ENCODE peak calls at places on chromosomes 1 and 21, in ten cellular contexts. One of them, this sample, is unnamed.

GRCh38 chr1:55310517-55310927 is 95.4 kb upstream of the USP24 start:
- DNase-seq in IMR-90: peak; percentile 100
- DNase-seq in heart left ventricle: no peak
- DNase-seq in ovary: no peak
- DNase-seq in sigmoid colon: no peak
- DNase-seq in HCT116: no peak
- DNase-seq in body of pancreas: no peak
- DNase-seq in K562: no peak
- DNase-seq in Peyer's patch: no peak
- DNase-seq in breast epithelium: no peak
- DNase-seq in this sample: no peak

GRCh38 chr1:185719021-185719420 is 15.2 kb upstream of the HMCN1 start:
- DNase-seq in IMR-90: peak; percentile 92
- DNase-seq in heart left ventricle: no peak
- DNase-seq in ovary: no peak
- DNase-seq in sigmoid colon: no peak
- DNase-seq in HCT116: peak; percentile 49
- DNase-seq in body of pancreas: peak; percentile 15
- DNase-seq in K562: no peak
- DNase-seq in Peyer's patch: no peak
- DNase-seq in breast epithelium: no peak
- DNase-seq in this sample: no peak

GRCh38 chr1:201748331-201748730 is 80.6 kb upstream of the IPO9 start:
- DNase-seq in IMR-90: peak; percentile 97
- DNase-seq in heart left ventricle: no peak
- DNase-seq in ovary: no peak
- DNase-seq in sigmoid colon: no peak
- DNase-seq in HCT116: no peak
- DNase-seq in body of pancreas: no peak
- DNase-seq in K562: no peak
- DNase-seq in Peyer's patch: no peak
- DNase-seq in breast epithelium: no peak
- DNase-seq in this sample: no peak

GRCh38 chr1:187415065-187415464 is 586.3 kb downstream of the PLA2G4A start:
- DNase-seq in IMR-90: peak; percentile 46
- DNase-seq in heart left ventricle: no peak
- DNase-seq in ovary: no peak
- DNase-seq in sigmoid colon: no peak
- DNase-seq in HCT116: no peak
- DNase-seq in body of pancreas: no peak
- DNase-seq in K562: no peak
- DNase-seq in Peyer's patch: no peak
- DNase-seq in breast epithelium: no peak
- DNase-seq in this sample: no peak

GRCh38 chr1:97820470-97821188 is 100.2 kb downstream of the DPYD start:
- DNase-seq in IMR-90: peak; percentile 58
- DNase-seq in heart left ventricle: no peak
- DNase-seq in ovary: no peak
- DNase-seq in sigmoid colon: no peak
- DNase-seq in HCT116: peak; percentile 29
- DNase-seq in body of pancreas: no peak
- DNase-seq in K562: no peak
- DNase-seq in Peyer's patch: no peak
- DNase-seq in breast epithelium: no peak
- DNase-seq in this sample: no peak

GRCh38 chr21:40019076-40019475 is 151.8 kb downstream of the PCP4 start:
- DNase-seq in IMR-90: no peak
- DNase-seq in heart left ventricle: no peak
- DNase-seq in ovary: no peak
- DNase-seq in sigmoid colon: no peak
- DNase-seq in HCT116: no peak
- DNase-seq in body of pancreas: no peak
- DNase-seq in K562: no peak
- DNase-seq in Peyer's patch: no peak
- DNase-seq in breast epithelium: no peak
- DNase-seq in this sample: no peak

GRCh38 chr1:95309031-95309459 is 75.0 kb downstream of the RWDD3 start:
- DNase-seq in IMR-90: peak; percentile 21
- DNase-seq in heart left ventricle: no peak
- DNase-seq in ovary: no peak
- DNase-seq in sigmoid colon: no peak
- DNase-seq in HCT116: peak; percentile 42
- DNase-seq in body of pancreas: no peak
- DNase-seq in K562: peak; percentile 44
- DNase-seq in Peyer's patch: no peak
- DNase-seq in breast epithelium: no peak
- DNase-seq in this sample: no peak

GRCh38 chr1:167455786-167456446 is 62.4 kb downstream of the CD247 start:
- DNase-seq in IMR-90: no peak
- DNase-seq in heart left ventricle: peak; percentile 40
- DNase-seq in ovary: no peak
- DNase-seq in sigmoid colon: peak; percentile 65
- DNase-seq in HCT116: no peak
- DNase-seq in body of pancreas: no peak
- DNase-seq in K562: no peak
- DNase-seq in Peyer's patch: no peak
- DNase-seq in breast epithelium: no peak
- DNase-seq in this sample: no peak

GRCh38 chr1:102498929-102499328 is 502.2 kb upstream of the OLFM3 start:
- DNase-seq in IMR-90: no peak
- DNase-seq in heart left ventricle: no peak
- DNase-seq in ovary: no peak
- DNase-seq in sigmoid colon: no peak
- DNase-seq in HCT116: no peak
- DNase-seq in body of pancreas: no peak
- DNase-seq in K562: no peak
- DNase-seq in Peyer's patch: no peak
- DNase-seq in breast epithelium: no peak
- DNase-seq in this sample: no peak

GRCh38 chr1:2861988-2862430 is 60.5 kb upstream of the TTC34 start:
- DNase-seq in IMR-90: no peak
- DNase-seq in heart left ventricle: no peak
- DNase-seq in ovary: no peak
- DNase-seq in sigmoid colon: no peak
- DNase-seq in HCT116: no peak
- DNase-seq in body of pancreas: no peak
- DNase-seq in K562: no peak
- DNase-seq in Peyer's patch: no peak
- DNase-seq in breast epithelium: no peak
- DNase-seq in this sample: peak; percentile 54

GRCh38 chr1:2862441-2863148 is 61.1 kb upstream of the TTC34 start:
- DNase-seq in IMR-90: no peak
- DNase-seq in heart left ventricle: no peak
- DNase-seq in ovary: no peak
- DNase-seq in sigmoid colon: no peak
- DNase-seq in HCT116: no peak
- DNase-seq in body of pancreas: no peak
- DNase-seq in K562: no peak
- DNase-seq in Peyer's patch: no peak
- DNase-seq in breast epithelium: no peak
- DNase-seq in this sample: peak; percentile 43

GRCh38 chr1:2860476-2861142 is 59.1 kb upstream of the TTC34 start:
- DNase-seq in IMR-90: no peak
- DNase-seq in heart left ventricle: no peak
- DNase-seq in ovary: no peak
- DNase-seq in sigmoid colon: no peak
- DNase-seq in HCT116: no peak
- DNase-seq in body of pancreas: no peak
- DNase-seq in K562: no peak
- DNase-seq in Peyer's patch: no peak
- DNase-seq in breast epithelium: no peak
- DNase-seq in this sample: peak; percentile 55

GRCh38 chr1:2859881-2860430 is 58.5 kb upstream of the TTC34 start:
- DNase-seq in IMR-90: no peak
- DNase-seq in heart left ventricle: no peak
- DNase-seq in ovary: no peak
- DNase-seq in sigmoid colon: no peak
- DNase-seq in HCT116: no peak
- DNase-seq in body of pancreas: no peak
- DNase-seq in K562: no peak
- DNase-seq in Peyer's patch: no peak
- DNase-seq in breast epithelium: no peak
- DNase-seq in this sample: peak; percentile 26

DNA sequence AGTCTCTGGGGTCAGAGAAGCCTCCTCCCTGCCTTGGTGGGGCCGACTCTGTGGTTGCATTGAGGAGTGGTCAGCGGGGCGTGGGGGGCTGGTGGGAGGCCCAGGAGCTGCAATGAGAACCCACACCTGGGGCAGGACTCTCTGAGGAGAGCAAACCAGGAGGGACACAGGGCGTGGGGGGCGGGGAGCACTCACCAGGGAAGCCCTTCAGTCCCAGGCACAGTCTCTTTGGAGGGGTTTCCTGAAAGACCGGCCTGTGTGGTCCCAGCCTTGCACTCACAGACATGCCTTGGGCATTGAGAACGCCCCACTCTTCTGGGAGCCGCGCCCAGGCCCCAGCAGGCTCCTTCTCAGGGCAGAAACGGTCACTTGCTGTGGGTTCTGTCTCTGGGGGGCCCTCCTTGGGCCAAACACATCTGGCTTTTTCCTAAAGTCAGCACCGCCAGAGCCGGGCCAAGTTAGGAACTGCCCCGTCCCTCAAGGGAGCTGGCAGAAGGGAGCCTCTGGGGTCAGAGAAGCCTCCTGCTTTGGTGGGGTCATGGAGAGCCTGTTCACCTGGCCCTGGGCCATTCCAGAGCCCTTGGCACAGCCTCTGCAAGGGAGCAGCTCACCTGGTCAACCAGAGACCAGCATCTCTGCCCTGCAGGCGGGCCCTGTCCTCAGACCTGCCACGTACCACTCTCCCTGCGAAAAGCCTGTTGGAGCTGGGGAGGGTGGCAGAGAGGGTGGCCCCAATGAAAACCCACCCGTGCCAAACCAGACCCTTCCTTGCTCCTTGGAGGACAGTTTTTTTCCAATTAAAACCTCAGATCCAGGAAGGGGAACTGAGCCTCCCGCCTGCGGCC is 59.9 kb upstream of the TTC34 start:
- DNase-seq in IMR-90: no peak
- DNase-seq in heart left ventricle: no peak
- DNase-seq in ovary: no peak
- DNase-seq in sigmoid colon: no peak
- DNase-seq in HCT116: no peak
- DNase-seq in body of pancreas: no peak
- DNase-seq in K562: no peak
- DNase-seq in Peyer's patch: no peak
- DNase-seq in breast epithelium: no peak
- DNase-seq in this sample: no peak
- H3K27me3 ChIP-seq in IMR-90: no peaks in the 10 kb centered on the region
- H3K27me3 ChIP-seq in heart left ventricle: peaks cover 9% of the 10 kb centered on the region
- H3K27me3 ChIP-seq in ovary: no peaks in the 10 kb centered on the region
- H3K27me3 ChIP-seq in sigmoid colon: no peaks in the 10 kb centered on the region
- H3K27me3 ChIP-seq in HCT116: peaks cover 3% of the 10 kb centered on the region
- H3K27me3 ChIP-seq in body of pancreas: no peaks in the 10 kb centered on the region
- H3K27me3 ChIP-seq in K562: peaks cover 17% of the 10 kb centered on the region
- H3K27me3 ChIP-seq in Peyer's patch: no peaks in the 10 kb centered on the region
- H3K27me3 ChIP-seq in breast epithelium: no peaks in the 10 kb centered on the region
- H3K27me3 ChIP-seq in this sample: peaks cover 7% of the 10 kb centered on the region

GRCh38 chr1:16138772-16139221 is 17.1 kb downstream of the EPHA2 start:
- DNase-seq in IMR-90: peak; percentile 32
- DNase-seq in heart left ventricle: no peak
- DNase-seq in ovary: no peak
- DNase-seq in sigmoid colon: no peak
- DNase-seq in HCT116: no peak
- DNase-seq in body of pancreas: no peak
- DNase-seq in K562: no peak
- DNase-seq in Peyer's patch: no peak
- DNase-seq in breast epithelium: no peak
- DNase-seq in this sample: no peak
- TF ChIP-seq CTCF in IMR-90: no peak
- TF ChIP-seq CTCF in heart left ventricle: no peak
- TF ChIP-seq CTCF in ovary: no peak
- TF ChIP-seq CTCF in sigmoid colon: no peak
- TF ChIP-seq CTCF in HCT116: no peak
- TF ChIP-seq CTCF in body of pancreas: no peak
- TF ChIP-seq CTCF in K562: no peak
- TF ChIP-seq CTCF in Peyer's patch: no peak
- TF ChIP-seq CTCF in breast epithelium: no peak
- TF ChIP-seq CTCF in this sample: no peak

DNA sequence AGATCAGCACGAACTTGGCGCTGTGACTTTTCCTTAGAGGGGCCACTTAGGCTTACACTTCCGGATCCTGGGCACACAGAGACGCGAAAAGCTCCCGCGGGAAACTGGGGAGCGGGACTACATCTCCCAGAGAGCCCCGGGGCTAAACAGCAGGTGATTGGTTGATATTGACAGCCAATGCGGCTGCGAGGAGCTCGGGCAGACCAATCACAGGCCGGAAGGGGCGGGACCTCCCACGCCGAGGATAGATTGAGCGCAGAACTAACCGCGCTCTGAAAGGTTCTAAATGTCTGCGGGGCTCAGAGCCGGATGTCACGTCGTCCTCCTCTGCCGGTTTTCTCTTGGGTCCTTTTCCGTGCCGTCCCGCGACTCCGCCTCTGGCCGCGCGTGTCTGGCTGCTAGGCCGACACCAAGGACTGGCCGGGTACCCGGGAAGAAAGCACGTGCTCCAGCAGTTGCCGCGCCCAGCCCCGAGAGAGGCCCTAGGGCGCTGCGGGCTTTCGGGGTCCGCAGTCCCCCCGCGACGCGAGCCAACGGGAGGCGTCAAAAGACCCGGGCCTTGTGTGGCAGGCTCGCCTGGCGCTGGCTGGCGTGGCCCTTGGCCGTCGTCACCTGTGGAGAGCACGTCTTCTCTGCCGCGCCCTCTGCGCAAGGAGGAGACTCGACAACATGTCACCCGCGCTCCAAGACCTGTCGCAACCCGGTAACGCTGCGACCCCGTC is at the start of gene MTR:
- DNase-seq in IMR-90: peak; percentile 95
- DNase-seq in heart left ventricle: peak; percentile 98
- DNase-seq in ovary: peak; percentile 98
- DNase-seq in sigmoid colon: peak; percentile 99
- DNase-seq in HCT116: peak; percentile 97
- DNase-seq in body of pancreas: peak; percentile 98
- DNase-seq in K562: peak; percentile 100
- DNase-seq in Peyer's patch: peak; percentile 98
- DNase-seq in breast epithelium: peak; percentile 99
- DNase-seq in this sample: peak; percentile 98
- TF ChIP-seq POLR2A in IMR-90: peak; percentile 90
- TF ChIP-seq POLR2A in heart left ventricle: peak; percentile 96
- TF ChIP-seq POLR2A in ovary: peak; percentile 68
- TF ChIP-seq POLR2A in sigmoid colon: peak; percentile 71
- TF ChIP-seq POLR2A in HCT116: peak; percentile 92
- TF ChIP-seq POLR2A in body of pancreas: peak; percentile 97
- TF ChIP-seq POLR2A in K562: peak; percentile 98
- TF ChIP-seq POLR2A in Peyer's patch: peak; percentile 73
- TF ChIP-seq POLR2A in breast epithelium: peak; percentile 70
- TF ChIP-seq POLR2A in this sample: peak; percentile 91

GRCh38 chr21:34994646-34995631 is 54.2 kb downstream of the RUNX1 start:
- DNase-seq in IMR-90: no peak
- DNase-seq in heart left ventricle: no peak
- DNase-seq in ovary: no peak
- DNase-seq in sigmoid colon: no peak
- DNase-seq in HCT116: no peak
- DNase-seq in body of pancreas: no peak
- DNase-seq in K562: peak; percentile 43
- DNase-seq in Peyer's patch: no peak
- DNase-seq in breast epithelium: no peak
- DNase-seq in this sample: peak; percentile 33
- H3K27me3 ChIP-seq in IMR-90: no peaks in the 10 kb centered on the region
- H3K27me3 ChIP-seq in heart left ventricle: no peaks in the 10 kb centered on the region
- H3K27me3 ChIP-seq in ovary: no peaks in the 10 kb centered on the region
- H3K27me3 ChIP-seq in sigmoid colon: no peaks in the 10 kb centered on the region
- H3K27me3 ChIP-seq in HCT116: peaks cover 9% of the 10 kb centered on the region
- H3K27me3 ChIP-seq in body of pancreas: no peaks in the 10 kb centered on the region
- H3K27me3 ChIP-seq in K562: no peaks in the 10 kb centered on the region
- H3K27me3 ChIP-seq in Peyer's patch: no peaks in the 10 kb centered on the region
- H3K27me3 ChIP-seq in breast epithelium: no peaks in the 10 kb centered on the region
- H3K27me3 ChIP-seq in this sample: no peaks in the 10 kb centered on the region

This sample was measured in upper lobe of left lung.